ENCODE peak calls at places on chromosomes 12 and 14, in ten cellular contexts. One of them, this sample, is unnamed.

GRCh38 chr14:105075364-105076295 is 10.4 kb upstream of the GPR132 start:
- DNase-seq in fibroblast of pulmonary artery: peak; percentile 23
- DNase-seq in Kasumi-1: peak; percentile 81
- DNase-seq in ureter: no peak
- DNase-seq in prostate gland: no peak
- DNase-seq in thoracic aorta: no peak
- DNase-seq in AG20443: peak; percentile 49
- DNase-seq in GM20000: peak; percentile 89
- DNase-seq in nucleus accumbens: peak; percentile 24
- DNase-seq in caudate nucleus: no peak
- DNase-seq in this sample: no peak

GRCh38 chr14:94340533-94340932 is 17.4 kb upstream of the SERPINA6 start:
- DNase-seq in Kasumi-1: no peak
- DNase-seq in GM20000: no peak
- DNase-seq in fibroblast of pulmonary artery: no peak
- DNase-seq in prostate gland: no peak
- DNase-seq in caudate nucleus: no peak
- DNase-seq in nucleus accumbens: no peak
- DNase-seq in ureter: no peak
- DNase-seq in thoracic aorta: no peak
- DNase-seq in AG20443: no peak
- DNase-seq in this sample: no peak

GRCh38 chr12:113424915-113425823 is 3.0 kb downstream of the SDSL start:
- DNase-seq in caudate nucleus: no peak
- DNase-seq in AG20443: peak; percentile 83
- DNase-seq in nucleus accumbens: peak; percentile 32
- DNase-seq in prostate gland: no peak
- DNase-seq in ureter: no peak
- DNase-seq in GM20000: peak; percentile 69
- DNase-seq in fibroblast of pulmonary artery: peak; percentile 71
- DNase-seq in Kasumi-1: peak; percentile 53
- DNase-seq in thoracic aorta: no peak
- DNase-seq in this sample: peak; percentile 52

GRCh38 chr14:72909163-72909562 is 15.3 kb upstream of the DPF3 start:
- DNase-seq in GM20000: no peak
- DNase-seq in AG20443: peak; percentile 51
- DNase-seq in fibroblast of pulmonary artery: no peak
- DNase-seq in ureter: no peak
- DNase-seq in nucleus accumbens: no peak
- DNase-seq in Kasumi-1: no peak
- DNase-seq in thoracic aorta: no peak
- DNase-seq in prostate gland: no peak
- DNase-seq in caudate nucleus: no peak
- DNase-seq in this sample: no peak

GRCh38 chr14:52267501-52268190 is at the start of gene PTGDR:
- DNase-seq in ureter: no peak
- DNase-seq in fibroblast of pulmonary artery: peak; percentile 6
- DNase-seq in thoracic aorta: no peak
- DNase-seq in nucleus accumbens: no peak
- DNase-seq in prostate gland: no peak
- DNase-seq in AG20443: peak; percentile 38
- DNase-seq in caudate nucleus: no peak
- DNase-seq in GM20000: no peak
- DNase-seq in Kasumi-1: no peak
- DNase-seq in this sample: no peak

GRCh38 chr14:81178063-81178462 is 42.7 kb downstream of the GTF2A1 start:
- DNase-seq in Kasumi-1: no peak
- DNase-seq in prostate gland: no peak
- DNase-seq in thoracic aorta: no peak
- DNase-seq in AG20443: no peak
- DNase-seq in GM20000: no peak
- DNase-seq in caudate nucleus: no peak
- DNase-seq in fibroblast of pulmonary artery: no peak
- DNase-seq in ureter: no peak
- DNase-seq in nucleus accumbens: no peak
- DNase-seq in this sample: no peak

GRCh38 chr12:131537267-131537920 is 173.5 kb upstream of the SFSWAP start:
- DNase-seq in nucleus accumbens: no peak
- DNase-seq in thoracic aorta: no peak
- DNase-seq in AG20443: peak; percentile 4
- DNase-seq in GM20000: no peak
- DNase-seq in ureter: no peak
- DNase-seq in prostate gland: no peak
- DNase-seq in caudate nucleus: no peak
- DNase-seq in fibroblast of pulmonary artery: no peak
- DNase-seq in Kasumi-1: no peak
- DNase-seq in this sample: no peak

GRCh38 chr12:61804301-61804700 is 455.9 kb upstream of the USP15 start:
- DNase-seq in Kasumi-1: no peak
- DNase-seq in caudate nucleus: no peak
- DNase-seq in ureter: no peak
- DNase-seq in fibroblast of pulmonary artery: no peak
- DNase-seq in nucleus accumbens: no peak
- DNase-seq in GM20000: no peak
- DNase-seq in thoracic aorta: no peak
- DNase-seq in AG20443: no peak
- DNase-seq in prostate gland: no peak
- DNase-seq in this sample: no peak

GRCh38 chr14:66514206-66514605 is 6.3 kb downstream of the GPHN start:
- DNase-seq in thoracic aorta: no peak
- DNase-seq in GM20000: no peak
- DNase-seq in nucleus accumbens: no peak
- DNase-seq in AG20443: no peak
- DNase-seq in ureter: no peak
- DNase-seq in caudate nucleus: no peak
- DNase-seq in Kasumi-1: peak; percentile 52
- DNase-seq in fibroblast of pulmonary artery: peak; percentile 61
- DNase-seq in prostate gland: no peak
- DNase-seq in this sample: no peak

GRCh38 chr12:55068416-55069010 is 48.7 kb downstream of the NEUROD4 start:
- DNase-seq in fibroblast of pulmonary artery: peak; percentile 71
- DNase-seq in nucleus accumbens: no peak
- DNase-seq in caudate nucleus: no peak
- DNase-seq in GM20000: peak; percentile 61
- DNase-seq in prostate gland: no peak
- DNase-seq in thoracic aorta: no peak
- DNase-seq in ureter: no peak
- DNase-seq in AG20443: peak; percentile 82
- DNase-seq in Kasumi-1: peak; percentile 75
- DNase-seq in this sample: peak; percentile 49

GRCh38 chr12:67697443-67697842 is 48.9 kb downstream of the DYRK2 start:
- DNase-seq in thoracic aorta: no peak
- DNase-seq in AG20443: no peak
- DNase-seq in prostate gland: no peak
- DNase-seq in GM20000: no peak
- DNase-seq in caudate nucleus: no peak
- DNase-seq in Kasumi-1: no peak
- DNase-seq in ureter: no peak
- DNase-seq in nucleus accumbens: no peak
- DNase-seq in fibroblast of pulmonary artery: no peak
- DNase-seq in this sample: no peak

This sample was measured in Caco-2.